ENCODE peak calls at places on chromosomes 13 and 19, in seven cellular contexts. C is C1 segment of cervical spinal cord; W is astrocyte of the hippocampus; T is fibroblast of pulmonary artery; D is sigmoid colon; I is stimulated activated CD4-positive, alpha-beta T cell treated with anti-CD3 and anti-CD28 coated beads, Interleukin-4, amount 100 ng/mL, for 24 hours; E is endothelial cell. M is an unnamed sample.

GRCh38 chr19:38209671-38210457 is 14.2 kb downstream of the DPF1 start:
- DNase-seq in T (peak), D (peak), I (no peak), E (no peak), C (peak), W (peak), M (no peak)

GRCh38 chr19:53037101-53038097 is 7.1 kb upstream of the ERVV-2 start:
- DNase-seq in W (peak), D (no peak), I (no peak), C (no peak), E (peak), T (peak), M (no peak)

GRCh38 chr13:98535501-98536357 is 41.2 kb downstream of the STK24 start:
- DNase-seq in D (peak), W (no peak), E (no peak), C (no peak), T (no peak), I (no peak), M (no peak)

GRCh38 chr13:108508263-108508662 is 121.1 kb upstream of the MYO16 start:
- DNase-seq in C (no peak), T (peak), E (peak), W (peak), I (no peak), D (no peak), M (no peak)

GRCh38 chr13:59643239-59643865 is 520.4 kb downstream of the DIAPH3 start:
- DNase-seq in E (no peak), I (no peak), C (no peak), W (no peak), T (no peak), D (no peak), M (no peak)

GRCh38 chr19:10566408-10566657 is 523 bp upstream of the KRI1 start:
- DNase-seq in I (no peak), D (no peak), W (no peak), C (no peak), E (no peak), T (no peak), M (no peak)

GRCh38 chr19:40933025-40933424 is 51.0 kb upstream of the CYP2A7 start:
- DNase-seq in C (no peak), W (no peak), I (no peak), D (no peak), T (peak), E (no peak), M (peak)

GRCh38 chr19:8332976-8333770 is 9.9 kb downstream of the KANK3 start:
- DNase-seq in D (no peak), I (no peak), E (no peak), T (no peak), W (no peak), C (no peak), M (no peak)

GRCh38 chr13:40562975-40563349 is 103.5 kb downstream of the FOXO1 start:
- DNase-seq in W (peak), I (no peak), D (no peak), T (no peak), C (no peak), E (no peak), M (peak)

GRCh38 chr19:46435009-46435408 is 6.3 kb upstream of the PNMA8C start:
- DNase-seq in E (no peak), D (no peak), W (no peak), T (no peak), C (no peak), I (no peak), M (no peak)

GRCh38 chr13:25973576-25973975 is 78.2 kb downstream of the SHISA2 start:
- DNase-seq in D (no peak), C (no peak), I (no peak), W (no peak), E (no peak), T (no peak), M (no peak)

GRCh38 chr19:11693505-11694499 is 44.9 kb downstream of the ZNF823 start:
- DNase-seq in E (no peak), W (peak), T (peak), D (no peak), C (no peak), I (no peak), M (peak)

M was measured in H4.